ENCODE peak calls at places on chromosomes 11 and 22, in six cellular contexts. X, A, R, B, T and N are unnamed samples.

GRCh38 chr11:132496341-132496740 is 1036.0 kb downstream of the OPCML start:
- DNase-seq in B (no peak), A (no peak), T (no peak), X (no peak), R (no peak), N (no peak)

GRCh38 chr22:39300198-39300830 is 19.1 kb downstream of the RPL3 start:
- DNase-seq in A (peak; percentile 63), X (peak; percentile 74), T (peak; percentile 60), R (no peak), B (no peak), N (no peak)

GRCh38 chr11:10432493-10432892 is 22.6 kb upstream of the AMPD3 start:
- DNase-seq in B (no peak), T (no peak), A (no peak), X (no peak), R (no peak), N (no peak)

GRCh38 chr22:39212721-39213376 is 31.9 kb downstream of the PDGFB start:
- DNase-seq in B (peak; percentile 56), X (no peak), A (peak; percentile 10), T (peak; percentile 64), R (peak; percentile 52), N (no peak)

GRCh38 chr11:122046846-122047245 is 69.2 kb downstream of the BLID start:
- DNase-seq in T (no peak), R (no peak), A (no peak), B (no peak), X (no peak), N (no peak)

GRCh38 chr11:36007127-36007824 is 63.4 kb downstream of the LDLRAD3 start:
- DNase-seq in T (no peak), R (no peak), B (no peak), X (no peak), A (no peak), N (no peak)

GRCh38 chr22:38041760-38042584 is 15.2 kb upstream of the PICK1 start:
- DNase-seq in R (no peak), T (no peak), A (no peak), X (peak; percentile 17), B (no peak), N (no peak)

GRCh38 chr22:33544707-33545106 is 375.6 kb downstream of the LARGE1 start:
- DNase-seq in A (no peak), T (no peak), B (no peak), R (no peak), X (no peak), N (no peak)

GRCh38 chr11:65424200-65425104 is 1.9 kb downstream of the NEAT1 start:
- DNase-seq in B (no peak), R (no peak), T (peak; percentile 18), X (no peak), A (peak; percentile 32), N (no peak)

GRCh38 chr22:42929838-42930155 is 72.7 kb upstream of the ARFGAP3 start:
- DNase-seq in B (no peak), A (no peak), X (no peak), T (no peak), R (no peak), N (no peak)

GRCh38 chr22:38214248-38215056 is 12.7 kb downstream of the MAFF start:
- DNase-seq in X (peak; percentile 70), R (peak; percentile 95), A (peak; percentile 80), B (no peak), T (peak; percentile 92), N (no peak)

GRCh38 chr11:92122561-92122960 is 102.1 kb upstream of the FAT3 start:
- DNase-seq in T (no peak), A (no peak), R (no peak), B (no peak), X (no peak), N (no peak)

GRCh38 chr11:8683115-8683807 is 669 bp downstream of the RPL27A start:
- DNase-seq in X (peak; percentile 31), B (no peak), R (no peak), T (no peak), A (peak; percentile 33), N (no peak)

GRCh38 chr22:45996241-45997076 is 19.5 kb upstream of the WNT7B start:
- DNase-seq in X (peak; percentile 82), T (no peak), A (peak; percentile 79), B (no peak), R (no peak), N (no peak)

GRCh38 chr22:28917747-28918543 is 34.6 kb downstream of the ZNRF3 start:
- DNase-seq in X (no peak), B (peak; percentile 74), A (peak; percentile 51), T (peak; percentile 54), R (no peak), N (no peak)

GRCh38 chr11:92130432-92130831 is 94.2 kb upstream of the FAT3 start:
- DNase-seq in R (no peak), A (no peak), X (no peak), B (no peak), T (no peak), N (no peak)

GRCh38 chr11:48109046-48109666 is 107.5 kb upstream of the OR4B1 start:
- DNase-seq in B (peak; percentile 37), A (no peak), X (no peak), T (no peak), R (peak; percentile 13), N (no peak)

GRCh38 chr11:66218846-66219620 is 49.4 kb upstream of the RAB1B start:
- DNase-seq in B (no peak), R (no peak), X (no peak), A (peak; percentile 2), T (no peak), N (no peak)

GRCh38 chr11:420054-420910 is 5.5 kb upstream of the SIGIRR start:
- DNase-seq in B (no peak), A (no peak), X (no peak), R (peak; percentile 66), T (peak; percentile 64), N (no peak)

GRCh38 chr11:69545976-69546617 is 64.6 kb downstream of the LINC01488 start:
- DNase-seq in T (no peak), A (peak; percentile 11), R (no peak), X (no peak), B (no peak), N (no peak)

GRCh38 chr22:24819941-24820461 is 14.0 kb downstream of the SGSM1 start:
- DNase-seq in T (no peak), A (peak; percentile 29), R (no peak), B (no peak), X (no peak), N (no peak)

GRCh38 chr11:5245155-5245554 is 4.5 kb downstream of the HBG1 start:
- DNase-seq in R (no peak), B (no peak), T (no peak), A (no peak), X (no peak), N (no peak)

GRCh38 chr11:5247479-5248192 is 2.0 kb downstream of the HBG1 start:
- DNase-seq in T (no peak), B (no peak), X (no peak), A (no peak), R (no peak), N (no peak)

GRCh38 chr11:5243845-5244180 is 5.8 kb downstream of the HBG1 start:
- DNase-seq in X (no peak), A (no peak), T (no peak), R (no peak), B (no peak), N (no peak)

GRCh38 chr11:5242933-5243844 is 6.5 kb downstream of the HBG1 start:
- DNase-seq in X (no peak), R (no peak), B (no peak), A (no peak), T (no peak), N (no peak)

DNA sequence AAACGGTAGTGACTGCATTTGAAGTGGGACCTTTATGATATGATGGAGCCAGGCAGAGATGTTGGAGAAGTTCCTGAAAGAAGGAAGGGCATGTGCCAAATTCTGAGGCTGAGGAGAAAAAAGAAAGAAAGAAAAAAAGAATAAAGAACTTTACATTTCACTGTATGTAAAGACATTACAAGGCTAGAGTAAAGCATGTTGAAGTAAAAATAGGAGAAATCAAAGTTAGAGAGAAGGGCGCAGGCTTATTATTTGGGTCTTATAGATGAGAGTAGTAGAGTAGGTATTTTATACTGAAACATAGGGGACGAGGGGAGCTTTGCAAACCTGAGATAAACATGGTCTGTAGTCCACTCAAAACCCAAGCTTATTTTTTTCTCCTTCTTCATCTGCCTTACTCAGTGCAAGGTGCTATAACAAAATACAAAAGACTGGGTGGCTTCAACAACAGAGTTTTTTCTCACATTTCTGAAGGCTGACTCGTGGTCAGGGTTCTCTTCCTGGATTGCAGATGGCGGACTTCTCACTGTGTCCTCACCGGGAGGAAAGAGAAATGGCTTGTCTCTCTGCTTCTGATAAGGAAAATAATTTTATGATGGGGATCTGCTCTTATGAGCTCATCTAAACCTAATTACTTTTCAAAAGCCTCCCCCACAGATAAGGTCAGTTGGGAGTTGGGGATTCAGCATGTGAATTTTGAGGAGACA is 2.7 kb downstream of the HBG1 start:
- DNase-seq in R (no peak), A (no peak), T (no peak), B (no peak), X (no peak), N (no peak)
- TF ChIP-seq POLR2AphosphoS5 in R (no peak), A (no peak), T (no peak), B (no peak), X (no peak), N (no peak)

GRCh38 chr11:74926304-74927030 is 22.4 kb downstream of the XRRA1 start:
- DNase-seq in X (no peak), R (no peak), T (no peak), A (no peak), B (no peak), N (no peak)

GRCh38 chr11:74927496-74927895 is 21.4 kb downstream of the XRRA1 start:
- DNase-seq in X (no peak), T (no peak), A (no peak), R (no peak), B (no peak), N (no peak)

GRCh38 chr11:74925281-74925680 is 23.6 kb downstream of the XRRA1 start:
- DNase-seq in A (no peak), B (no peak), X (no peak), T (no peak), R (no peak), N (no peak)

GRCh38 chr11:74923125-74923524 is 25.8 kb downstream of the XRRA1 start:
- DNase-seq in X (no peak), A (no peak), T (no peak), R (no peak), B (no peak), N (no peak)
- TF ChIP-seq POLR2AphosphoS5 in X (no peak), A (no peak), T (no peak), R (no peak), B (no peak), N (no peak)

GRCh38 chr11:3092603-3093141 is 35.4 kb upstream of the CARS1 start:
- DNase-seq in T (no peak), R (peak; percentile 43), B (no peak), A (no peak), X (no peak), N (no peak)

GRCh38 chr11:3091846-3092602 is 34.8 kb upstream of the CARS1 start:
- DNase-seq in R (peak; percentile 98), B (peak; percentile 67), X (peak; percentile 71), A (peak; percentile 77), T (peak; percentile 94), N (no peak)

GRCh38 chr11:3094223-3094824 is 37.1 kb upstream of the CARS1 start:
- DNase-seq in R (peak; percentile 38), X (no peak), T (no peak), A (no peak), B (no peak), N (no peak)

GRCh38 chr11:3091081-3091845 is 34.0 kb upstream of the CARS1 start:
- DNase-seq in B (no peak), R (no peak), X (no peak), A (no peak), T (no peak), N (no peak)

GRCh38 chr11:3093281-3094191 is 36.3 kb upstream of the CARS1 start:
- DNase-seq in T (peak; percentile 67), A (no peak), R (no peak), B (no peak), X (no peak), N (no peak)
- TF ChIP-seq POLR2AphosphoS5 in T (no peak), A (no peak), R (no peak), B (no peak), X (no peak), N (no peak)

GRCh38 chr11:71488968-71489265 is 35.9 kb downstream of the NADSYN1 start:
- DNase-seq in R (no peak), X (no peak), A (no peak), B (no peak), T (no peak), N (no peak)
- TF ChIP-seq POLR2AphosphoS5 in R (no peak), X (no peak), A (no peak), B (no peak), T (no peak), N (no peak)